ENCODE peak calls at places on chromosome 19, in six cellular contexts. One of them, this sample, is unnamed. For H3K36me3, the result is how much of the 10 kb centered on the place peaks cover.

GRCh38 chr19:50877338-50877737 is 4.1 kb downstream of the KLK2 start:
- DNase-seq in upper lobe of right lung: no peak
- DNase-seq in fibroblast of lung: no peak
- DNase-seq in aorta: no peak
- DNase-seq in transverse colon: peak
- DNase-seq in psoas muscle: no peak
- DNase-seq in this sample: no peak

GRCh38 chr19:58499021-58499927 is 12.5 kb downstream of the SLC27A5 start:
- DNase-seq in upper lobe of right lung: peak
- DNase-seq in fibroblast of lung: peak
- DNase-seq in aorta: peak
- DNase-seq in transverse colon: peak
- DNase-seq in psoas muscle: peak
- DNase-seq in this sample: peak

GRCh38 chr19:53775524-53775923 is 48.6 kb downstream of the NLRP12 start:
- DNase-seq in upper lobe of right lung: no peak
- DNase-seq in fibroblast of lung: no peak
- DNase-seq in aorta: no peak
- DNase-seq in transverse colon: no peak
- DNase-seq in psoas muscle: no peak
- DNase-seq in this sample: no peak

GRCh38 chr19:58581227-58582141 is 8.3 kb upstream of the MZF1 start:
- DNase-seq in upper lobe of right lung: peak
- DNase-seq in fibroblast of lung: peak
- DNase-seq in aorta: peak
- DNase-seq in transverse colon: peak
- DNase-seq in psoas muscle: peak
- DNase-seq in this sample: peak

GRCh38 chr19:32830231-32831014 is 39.1 kb downstream of the SLC7A9 start:
- DNase-seq in upper lobe of right lung: no peak
- DNase-seq in fibroblast of lung: peak
- DNase-seq in aorta: no peak
- DNase-seq in transverse colon: no peak
- DNase-seq in psoas muscle: no peak
- DNase-seq in this sample: peak

GRCh38 chr19:18502633-18503294 is 19.1 kb downstream of the ELL start:
- DNase-seq in upper lobe of right lung: no peak
- DNase-seq in fibroblast of lung: no peak
- DNase-seq in aorta: peak
- DNase-seq in transverse colon: peak
- DNase-seq in psoas muscle: peak
- DNase-seq in this sample: peak

GRCh38 chr19:45508931-45509691 is 1.8 kb downstream of the VASP start:
- DNase-seq in upper lobe of right lung: peak
- DNase-seq in fibroblast of lung: peak
- DNase-seq in aorta: peak
- DNase-seq in transverse colon: peak
- DNase-seq in psoas muscle: peak
- DNase-seq in this sample: peak

GRCh38 chr19:38183227-38183914 is 40.7 kb downstream of the DPF1 start:
- DNase-seq in upper lobe of right lung: no peak
- DNase-seq in fibroblast of lung: peak
- DNase-seq in aorta: no peak
- DNase-seq in transverse colon: no peak
- DNase-seq in psoas muscle: peak
- DNase-seq in this sample: peak

GRCh38 chr19:14073925-14074838 is 1.6 kb downstream of the MISP3 start:
- DNase-seq in upper lobe of right lung: peak
- DNase-seq in fibroblast of lung: no peak
- DNase-seq in aorta: no peak
- DNase-seq in transverse colon: peak
- DNase-seq in psoas muscle: no peak
- DNase-seq in this sample: peak

GRCh38 chr19:492091-492531 is 4.2 kb upstream of the MADCAM1 start:
- DNase-seq in upper lobe of right lung: no peak
- DNase-seq in fibroblast of lung: no peak
- DNase-seq in aorta: no peak
- DNase-seq in transverse colon: no peak
- DNase-seq in psoas muscle: peak
- DNase-seq in this sample: peak

GRCh38 chr19:38731654-38732301 is 12.5 kb downstream of the CAPN12 start:
- DNase-seq in upper lobe of right lung: peak
- DNase-seq in fibroblast of lung: no peak
- DNase-seq in aorta: peak
- DNase-seq in transverse colon: peak
- DNase-seq in psoas muscle: no peak
- DNase-seq in this sample: peak

GRCh38 chr19:13079542-13079986 is 23.1 kb downstream of the LYL1 start:
- DNase-seq in upper lobe of right lung: peak
- DNase-seq in fibroblast of lung: peak
- DNase-seq in aorta: no peak
- DNase-seq in transverse colon: peak
- DNase-seq in psoas muscle: peak
- DNase-seq in this sample: no peak

GRCh38 chr19:801030-801860 is 4.0 kb downstream of the PTBP1 start:
- DNase-seq in upper lobe of right lung: peak
- DNase-seq in fibroblast of lung: peak
- DNase-seq in aorta: peak
- DNase-seq in transverse colon: peak
- DNase-seq in psoas muscle: peak
- DNase-seq in this sample: peak

GRCh38 chr19:31110331-31110730 is 238.9 kb downstream of the TSHZ3 start:
- DNase-seq in upper lobe of right lung: no peak
- DNase-seq in fibroblast of lung: peak
- DNase-seq in aorta: peak
- DNase-seq in transverse colon: no peak
- DNase-seq in psoas muscle: no peak
- DNase-seq in this sample: peak

GRCh38 chr19:44949550-44949949 is 3.7 kb downstream of the APOC2 start:
- DNase-seq in upper lobe of right lung: no peak
- DNase-seq in fibroblast of lung: no peak
- DNase-seq in aorta: no peak
- DNase-seq in transverse colon: no peak
- DNase-seq in psoas muscle: no peak
- DNase-seq in this sample: no peak

GRCh38 chr19:11192957-11193939 is 4.1 kb downstream of the KANK2 start:
- DNase-seq in upper lobe of right lung: no peak
- DNase-seq in fibroblast of lung: no peak
- DNase-seq in aorta: no peak
- DNase-seq in transverse colon: no peak
- DNase-seq in psoas muscle: no peak
- DNase-seq in this sample: no peak
- H3K4me3 ChIP-seq in upper lobe of right lung: no peak
- H3K4me3 ChIP-seq in fibroblast of lung: no peak
- H3K4me3 ChIP-seq in aorta: no peak
- H3K4me3 ChIP-seq in transverse colon: peak
- H3K4me3 ChIP-seq in psoas muscle: no peak
- H3K4me3 ChIP-seq in this sample: no peak

DNA sequence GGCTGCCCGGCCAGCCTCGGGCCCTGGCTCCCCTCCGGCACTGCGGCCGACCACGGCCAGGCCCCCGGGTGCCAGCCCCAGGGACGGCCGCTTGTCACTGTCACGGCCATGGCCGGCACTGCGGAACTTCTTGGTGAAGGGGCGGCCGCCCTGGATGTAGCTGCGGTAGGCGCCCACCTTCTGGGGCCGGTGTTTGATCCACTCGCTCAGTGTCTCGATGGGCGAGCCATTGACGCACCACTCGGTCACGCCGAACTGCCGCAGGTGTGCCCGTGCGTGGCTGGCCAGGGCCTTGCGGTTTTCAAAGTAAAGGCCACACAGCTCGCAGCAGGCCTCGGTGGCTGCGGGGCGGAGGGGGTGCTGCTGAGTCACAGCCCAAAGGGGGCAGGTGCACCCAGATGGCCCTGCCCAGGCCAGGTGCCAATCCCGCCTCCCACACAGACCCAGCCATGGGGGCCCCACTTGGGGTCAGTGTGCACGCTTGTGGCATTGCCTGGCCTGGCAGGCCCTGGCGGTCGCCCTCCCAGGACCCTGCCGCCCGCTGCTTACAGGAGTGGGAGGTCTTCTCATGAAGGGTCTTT is 6.0 kb upstream of the AKAP8L start:
- DNase-seq in upper lobe of right lung: no peak
- DNase-seq in fibroblast of lung: no peak
- DNase-seq in aorta: no peak
- DNase-seq in transverse colon: no peak
- DNase-seq in psoas muscle: no peak
- DNase-seq in this sample: peak
- H3K36me3 ChIP-seq in upper lobe of right lung: half or more
- H3K36me3 ChIP-seq in fibroblast of lung: under half
- H3K36me3 ChIP-seq in aorta: under half
- H3K36me3 ChIP-seq in transverse colon: under half
- H3K36me3 ChIP-seq in psoas muscle: under half
- H3K36me3 ChIP-seq in this sample: under half

DNA sequence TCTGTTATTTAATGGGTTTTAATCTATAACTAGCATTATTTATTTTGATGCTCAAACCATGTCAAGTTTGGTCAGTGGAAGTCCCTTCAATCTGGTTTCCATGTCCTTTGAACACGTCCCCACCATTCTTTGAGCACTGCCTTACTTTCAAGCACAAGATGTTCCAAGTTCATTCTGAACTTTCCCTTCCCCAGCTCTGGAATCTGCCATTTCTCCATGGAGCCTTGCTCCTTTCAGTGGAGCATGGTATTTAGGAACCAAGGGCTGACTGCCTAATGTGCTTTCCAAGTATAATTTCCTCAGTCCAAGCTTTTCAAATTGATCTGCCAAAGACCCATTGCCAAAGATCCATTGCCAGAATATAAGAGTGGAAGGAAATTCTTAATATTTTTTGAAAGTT is 1.1 kb upstream of the ZNF546 start:
- DNase-seq in upper lobe of right lung: no peak
- DNase-seq in fibroblast of lung: no peak
- DNase-seq in aorta: no peak
- DNase-seq in transverse colon: no peak
- DNase-seq in psoas muscle: no peak
- DNase-seq in this sample: no peak
- H3K4me3 ChIP-seq in upper lobe of right lung: peak
- H3K4me3 ChIP-seq in fibroblast of lung: no peak
- H3K4me3 ChIP-seq in aorta: no peak
- H3K4me3 ChIP-seq in transverse colon: peak
- H3K4me3 ChIP-seq in psoas muscle: peak
- H3K4me3 ChIP-seq in this sample: peak

GRCh38 chr19:49596954-49597702 is 6.1 kb downstream of the PRR12 start:
- DNase-seq in upper lobe of right lung: no peak
- DNase-seq in fibroblast of lung: no peak
- DNase-seq in aorta: no peak
- DNase-seq in transverse colon: no peak
- DNase-seq in psoas muscle: no peak
- DNase-seq in this sample: peak

GRCh38 chr19:49595006-49595818 is 4.2 kb downstream of the PRR12 start:
- DNase-seq in upper lobe of right lung: no peak
- DNase-seq in fibroblast of lung: no peak
- DNase-seq in aorta: no peak
- DNase-seq in transverse colon: no peak
- DNase-seq in psoas muscle: no peak
- DNase-seq in this sample: peak

GRCh38 chr19:49594157-49595005 is 3.4 kb downstream of the PRR12 start:
- DNase-seq in upper lobe of right lung: peak
- DNase-seq in fibroblast of lung: no peak
- DNase-seq in aorta: no peak
- DNase-seq in transverse colon: no peak
- DNase-seq in psoas muscle: peak
- DNase-seq in this sample: peak

GRCh38 chr19:49596407-49596806 is 5.4 kb downstream of the PRR12 start:
- DNase-seq in upper lobe of right lung: no peak
- DNase-seq in fibroblast of lung: no peak
- DNase-seq in aorta: no peak
- DNase-seq in transverse colon: no peak
- DNase-seq in psoas muscle: no peak
- DNase-seq in this sample: peak

GRCh38 chr19:49595819-49596404 is 4.9 kb downstream of the PRR12 start:
- DNase-seq in upper lobe of right lung: no peak
- DNase-seq in fibroblast of lung: no peak
- DNase-seq in aorta: no peak
- DNase-seq in transverse colon: no peak
- DNase-seq in psoas muscle: no peak
- DNase-seq in this sample: peak
- H3K36me3 ChIP-seq in upper lobe of right lung: half or more
- H3K36me3 ChIP-seq in fibroblast of lung: under half
- H3K36me3 ChIP-seq in aorta: under half
- H3K36me3 ChIP-seq in transverse colon: under half
- H3K36me3 ChIP-seq in psoas muscle: under half
- H3K36me3 ChIP-seq in this sample: under half

DNA sequence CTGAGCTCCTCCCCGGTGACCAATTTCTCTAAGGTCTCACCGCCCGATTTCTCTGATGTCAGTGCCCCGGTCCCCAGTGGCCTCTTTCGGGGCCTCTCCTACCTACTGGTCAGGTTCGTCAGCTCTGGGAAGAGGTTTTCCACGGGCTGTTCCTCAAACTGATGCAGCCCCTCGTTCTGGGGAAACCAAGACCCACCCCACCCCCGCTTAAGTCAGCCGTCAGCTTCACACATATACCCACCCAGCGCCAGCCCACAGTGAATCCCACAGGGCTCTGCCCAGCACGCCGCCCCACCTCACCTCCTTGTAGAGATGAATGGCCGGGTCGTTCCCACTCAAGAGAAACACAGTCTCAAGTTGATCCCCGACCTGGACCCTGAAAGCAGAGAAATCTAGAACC is 3.4 kb downstream of the KPTN start:
- DNase-seq in upper lobe of right lung: no peak
- DNase-seq in fibroblast of lung: no peak
- DNase-seq in aorta: no peak
- DNase-seq in transverse colon: no peak
- DNase-seq in psoas muscle: no peak
- DNase-seq in this sample: no peak
- H3K4me3 ChIP-seq in upper lobe of right lung: no peak
- H3K4me3 ChIP-seq in fibroblast of lung: no peak
- H3K4me3 ChIP-seq in aorta: no peak
- H3K4me3 ChIP-seq in transverse colon: no peak
- H3K4me3 ChIP-seq in psoas muscle: no peak
- H3K4me3 ChIP-seq in this sample: no peak